ENCODE peak calls at places on chromosome 21, in five cellular contexts. G, H, I, U and Q are unnamed samples.
A peak's percentile ranks its signal among the peaks of the same experiment; 100 is the strongest.

GRCh38 chr21:25568230-25568629 is 39.1 kb downstream of the MRPL39 start:
- DNase-seq in G (no peak), H (peak; percentile 44), I (no peak), U (no peak), Q (no peak)

GRCh38 chr21:15466329-15466728 is 263.5 kb upstream of the USP25 start:
- DNase-seq in G (no peak), H (no peak), I (no peak), U (no peak), Q (no peak)

GRCh38 chr21:43911015-43911934 is 46.3 kb downstream of the AGPAT3 start:
- DNase-seq in G (no peak), H (no peak), I (no peak), U (no peak), Q (no peak)

GRCh38 chr21:31634993-31635392 is 24.5 kb upstream of the SOD1 start:
- DNase-seq in G (no peak), H (no peak), I (no peak), U (no peak), Q (no peak)

GRCh38 chr21:45769239-45769758 is 125.8 kb downstream of the PCBP3 start:
- DNase-seq in G (no peak), H (no peak), I (peak; percentile 6), U (no peak), Q (no peak)

GRCh38 chr21:34834852-34835501 is 166.2 kb downstream of the CLIC6 start:
- DNase-seq in G (no peak), H (no peak), I (no peak), U (no peak), Q (no peak)

GRCh38 chr21:38597436-38597835 is 99.2 kb upstream of the ERG start:
- DNase-seq in G (no peak), H (peak; percentile 61), I (no peak), U (no peak), Q (no peak)

GRCh38 chr21:27953328-27954045 is 986.6 kb upstream of the ADAMTS5 start:
- DNase-seq in G (no peak), H (no peak), I (no peak), U (no peak), Q (no peak)

GRCh38 chr21:19998450-19998849 is 999.8 kb upstream of the NCAM2 start:
- DNase-seq in G (no peak), H (no peak), I (no peak), U (no peak), Q (no peak)

GRCh38 chr21:37636152-37636860 is 269.7 kb downstream of the DYRK1A start:
- DNase-seq in G (no peak), H (peak; percentile 83), I (no peak), U (no peak), Q (no peak)

GRCh38 chr21:41369105-41369914 is 7.5 kb downstream of the MX2 start:
- DNase-seq in G (no peak), H (no peak), I (no peak), U (no peak), Q (no peak)

GRCh38 chr21:46062471-46063211 is 35.3 kb upstream of the COL6A2 start:
- DNase-seq in G (no peak), H (no peak), I (no peak), U (no peak), Q (no peak)

GRCh38 chr21:31143021-31143420 is 104.7 kb upstream of the KRTAP19-8 start:
- DNase-seq in G (no peak), H (no peak), I (no peak), U (no peak), Q (no peak)

GRCh38 chr21:45308211-45309068 is 20.7 kb upstream of the POFUT2 start:
- DNase-seq in G (no peak), H (no peak), I (no peak), U (no peak), Q (no peak)